ENCODE peak calls at places on chromosomes 6 and 20, in five cellular contexts. One of them, this sample, is unnamed.

GRCh38 chr20:37838769-37839431 is 64.0 kb upstream of the VSTM2L start:
- DNase-seq in stimulated activated CD4-positive, alpha-beta T cell treated with anti-CD3 and anti-CD28 coated beads, Interleukin-12 subunit alpha, Interleukin-12 subunit beta, amount 100 ng/mL, for 24 hours: no peak
- DNase-seq in chondrocyte: no peak
- DNase-seq in GOT3: no peak
- DNase-seq in GM12892: no peak
- DNase-seq in this sample: no peak

GRCh38 chr20:53381568-53382262 is 211.9 kb downstream of the ZNF217 start:
- DNase-seq in GM12892: no peak
- DNase-seq in GOT3: no peak
- DNase-seq in chondrocyte: no peak
- DNase-seq in stimulated activated CD4-positive, alpha-beta T cell treated with anti-CD3 and anti-CD28 coated beads, Interleukin-12 subunit alpha, Interleukin-12 subunit beta, amount 100 ng/mL, for 24 hours: no peak
- DNase-seq in this sample: no peak

GRCh38 chr6:6582111-6582510 is 6.4 kb upstream of the LY86 start:
- DNase-seq in stimulated activated CD4-positive, alpha-beta T cell treated with anti-CD3 and anti-CD28 coated beads, Interleukin-12 subunit alpha, Interleukin-12 subunit beta, amount 100 ng/mL, for 24 hours: no peak
- DNase-seq in GM12892: no peak
- DNase-seq in GOT3: no peak
- DNase-seq in chondrocyte: no peak
- DNase-seq in this sample: no peak

GRCh38 chr6:47859132-47859531 is 77.3 kb downstream of the OPN5 start:
- DNase-seq in GOT3: no peak
- DNase-seq in GM12892: no peak
- DNase-seq in stimulated activated CD4-positive, alpha-beta T cell treated with anti-CD3 and anti-CD28 coated beads, Interleukin-12 subunit alpha, Interleukin-12 subunit beta, amount 100 ng/mL, for 24 hours: no peak
- DNase-seq in chondrocyte: no peak
- DNase-seq in this sample: no peak

GRCh38 chr6:108559884-108560462 is 744 bp upstream of the FOXO3 start:
- DNase-seq in GOT3: no peak
- DNase-seq in GM12892: no peak
- DNase-seq in stimulated activated CD4-positive, alpha-beta T cell treated with anti-CD3 and anti-CD28 coated beads, Interleukin-12 subunit alpha, Interleukin-12 subunit beta, amount 100 ng/mL, for 24 hours: no peak
- DNase-seq in chondrocyte: no peak
- DNase-seq in this sample: no peak

GRCh38 chr6:16146527-16146955 is 17.7 kb downstream of the MYLIP start:
- DNase-seq in stimulated activated CD4-positive, alpha-beta T cell treated with anti-CD3 and anti-CD28 coated beads, Interleukin-12 subunit alpha, Interleukin-12 subunit beta, amount 100 ng/mL, for 24 hours: no peak
- DNase-seq in GM12892: no peak
- DNase-seq in GOT3: no peak
- DNase-seq in chondrocyte: no peak
- DNase-seq in this sample: no peak

GRCh38 chr6:37804676-37805075 is 14.9 kb upstream of the ZFAND3 start:
- DNase-seq in stimulated activated CD4-positive, alpha-beta T cell treated with anti-CD3 and anti-CD28 coated beads, Interleukin-12 subunit alpha, Interleukin-12 subunit beta, amount 100 ng/mL, for 24 hours: no peak
- DNase-seq in GM12892: no peak
- DNase-seq in GOT3: no peak
- DNase-seq in chondrocyte: no peak
- DNase-seq in this sample: no peak

GRCh38 chr6:49888742-49889431 is 22.6 kb upstream of the CRISP1 start:
- DNase-seq in chondrocyte: no peak
- DNase-seq in stimulated activated CD4-positive, alpha-beta T cell treated with anti-CD3 and anti-CD28 coated beads, Interleukin-12 subunit alpha, Interleukin-12 subunit beta, amount 100 ng/mL, for 24 hours: no peak
- DNase-seq in GOT3: no peak
- DNase-seq in GM12892: no peak
- DNase-seq in this sample: no peak

GRCh38 chr20:25136643-25137559 is 55.0 kb upstream of the VSX1 start:
- DNase-seq in chondrocyte: no peak
- DNase-seq in GOT3: peak
- DNase-seq in GM12892: no peak
- DNase-seq in stimulated activated CD4-positive, alpha-beta T cell treated with anti-CD3 and anti-CD28 coated beads, Interleukin-12 subunit alpha, Interleukin-12 subunit beta, amount 100 ng/mL, for 24 hours: no peak
- DNase-seq in this sample: no peak

GRCh38 chr20:18692453-18692852 is 104.6 kb downstream of the DTD1 start:
- DNase-seq in GM12892: no peak
- DNase-seq in GOT3: no peak
- DNase-seq in stimulated activated CD4-positive, alpha-beta T cell treated with anti-CD3 and anti-CD28 coated beads, Interleukin-12 subunit alpha, Interleukin-12 subunit beta, amount 100 ng/mL, for 24 hours: no peak
- DNase-seq in chondrocyte: no peak
- DNase-seq in this sample: no peak

GRCh38 chr6:42352856-42353564 is 98.7 kb downstream of the TRERF1 start:
- DNase-seq in chondrocyte: no peak
- DNase-seq in GOT3: no peak
- DNase-seq in stimulated activated CD4-positive, alpha-beta T cell treated with anti-CD3 and anti-CD28 coated beads, Interleukin-12 subunit alpha, Interleukin-12 subunit beta, amount 100 ng/mL, for 24 hours: no peak
- DNase-seq in GM12892: no peak
- DNase-seq in this sample: no peak

GRCh38 chr20:50019466-50020256 is 36.9 kb downstream of the SNAI1 start:
- DNase-seq in chondrocyte: no peak
- DNase-seq in GM12892: no peak
- DNase-seq in stimulated activated CD4-positive, alpha-beta T cell treated with anti-CD3 and anti-CD28 coated beads, Interleukin-12 subunit alpha, Interleukin-12 subunit beta, amount 100 ng/mL, for 24 hours: no peak
- DNase-seq in GOT3: no peak
- DNase-seq in this sample: no peak

GRCh38 chr6:46323312-46323965 is 152.7 kb upstream of the ENPP5 start:
- DNase-seq in stimulated activated CD4-positive, alpha-beta T cell treated with anti-CD3 and anti-CD28 coated beads, Interleukin-12 subunit alpha, Interleukin-12 subunit beta, amount 100 ng/mL, for 24 hours: no peak
- DNase-seq in GM12892: no peak
- DNase-seq in chondrocyte: no peak
- DNase-seq in GOT3: peak
- DNase-seq in this sample: no peak

GRCh38 chr6:123415844-123416468 is 220.8 kb downstream of the TRDN start:
- DNase-seq in GOT3: no peak
- DNase-seq in chondrocyte: no peak
- DNase-seq in stimulated activated CD4-positive, alpha-beta T cell treated with anti-CD3 and anti-CD28 coated beads, Interleukin-12 subunit alpha, Interleukin-12 subunit beta, amount 100 ng/mL, for 24 hours: no peak
- DNase-seq in GM12892: no peak
- DNase-seq in this sample: peak

GRCh38 chr6:3310051-3310448 is 51.3 kb downstream of the PSMG4 start:
- DNase-seq in chondrocyte: peak
- DNase-seq in GOT3: no peak
- DNase-seq in stimulated activated CD4-positive, alpha-beta T cell treated with anti-CD3 and anti-CD28 coated beads, Interleukin-12 subunit alpha, Interleukin-12 subunit beta, amount 100 ng/mL, for 24 hours: no peak
- DNase-seq in GM12892: no peak
- DNase-seq in this sample: no peak

GRCh38 chr20:32752021-32752457 is 8.8 kb upstream of the COMMD7 start:
- DNase-seq in GM12892: no peak
- DNase-seq in stimulated activated CD4-positive, alpha-beta T cell treated with anti-CD3 and anti-CD28 coated beads, Interleukin-12 subunit alpha, Interleukin-12 subunit beta, amount 100 ng/mL, for 24 hours: no peak
- DNase-seq in chondrocyte: no peak
- DNase-seq in GOT3: no peak
- DNase-seq in this sample: no peak

GRCh38 chr6:79504372-79504771 is 32.9 kb downstream of the LCA5 start:
- DNase-seq in stimulated activated CD4-positive, alpha-beta T cell treated with anti-CD3 and anti-CD28 coated beads, Interleukin-12 subunit alpha, Interleukin-12 subunit beta, amount 100 ng/mL, for 24 hours: no peak
- DNase-seq in GOT3: no peak
- DNase-seq in GM12892: no peak
- DNase-seq in chondrocyte: no peak
- DNase-seq in this sample: no peak

GRCh38 chr20:62979310-62979709 is 26.8 kb downstream of the SLC17A9 start:
- DNase-seq in GOT3: no peak
- DNase-seq in chondrocyte: no peak
- DNase-seq in stimulated activated CD4-positive, alpha-beta T cell treated with anti-CD3 and anti-CD28 coated beads, Interleukin-12 subunit alpha, Interleukin-12 subunit beta, amount 100 ng/mL, for 24 hours: no peak
- DNase-seq in GM12892: no peak
- DNase-seq in this sample: no peak

GRCh38 chr6:33313105-33313708 is 671 bp downstream of the TAPBP start:
- DNase-seq in stimulated activated CD4-positive, alpha-beta T cell treated with anti-CD3 and anti-CD28 coated beads, Interleukin-12 subunit alpha, Interleukin-12 subunit beta, amount 100 ng/mL, for 24 hours: no peak
- DNase-seq in chondrocyte: no peak
- DNase-seq in GM12892: peak
- DNase-seq in GOT3: no peak
- DNase-seq in this sample: no peak

GRCh38 chr20:44019638-44020335 is 105.1 kb downstream of the TOX2 start:
- DNase-seq in stimulated activated CD4-positive, alpha-beta T cell treated with anti-CD3 and anti-CD28 coated beads, Interleukin-12 subunit alpha, Interleukin-12 subunit beta, amount 100 ng/mL, for 24 hours: no peak
- DNase-seq in GM12892: no peak
- DNase-seq in GOT3: no peak
- DNase-seq in chondrocyte: no peak
- DNase-seq in this sample: no peak

GRCh38 chr20:31712564-31713311 is 9.9 kb downstream of the BCL2L1 start:
- DNase-seq in GM12892: no peak
- DNase-seq in stimulated activated CD4-positive, alpha-beta T cell treated with anti-CD3 and anti-CD28 coated beads, Interleukin-12 subunit alpha, Interleukin-12 subunit beta, amount 100 ng/mL, for 24 hours: no peak
- DNase-seq in GOT3: no peak
- DNase-seq in chondrocyte: no peak
- DNase-seq in this sample: no peak

GRCh38 chr20:63119451-63120285 is 96.3 kb downstream of the YTHDF1 start:
- DNase-seq in GM12892: no peak
- DNase-seq in chondrocyte: peak
- DNase-seq in stimulated activated CD4-positive, alpha-beta T cell treated with anti-CD3 and anti-CD28 coated beads, Interleukin-12 subunit alpha, Interleukin-12 subunit beta, amount 100 ng/mL, for 24 hours: no peak
- DNase-seq in GOT3: no peak
- DNase-seq in this sample: no peak

GRCh38 chr6:139533573-139534471 is 159.4 kb upstream of the CITED2 start:
- DNase-seq in stimulated activated CD4-positive, alpha-beta T cell treated with anti-CD3 and anti-CD28 coated beads, Interleukin-12 subunit alpha, Interleukin-12 subunit beta, amount 100 ng/mL, for 24 hours: no peak
- DNase-seq in chondrocyte: no peak
- DNase-seq in GOT3: no peak
- DNase-seq in GM12892: no peak
- DNase-seq in this sample: no peak

GRCh38 chr20:17439897-17440296 is 91.3 kb downstream of the BFSP1 start:
- DNase-seq in chondrocyte: no peak
- DNase-seq in GM12892: no peak
- DNase-seq in stimulated activated CD4-positive, alpha-beta T cell treated with anti-CD3 and anti-CD28 coated beads, Interleukin-12 subunit alpha, Interleukin-12 subunit beta, amount 100 ng/mL, for 24 hours: no peak
- DNase-seq in GOT3: no peak
- DNase-seq in this sample: no peak

GRCh38 chr20:51586005-51586440 is 43.5 kb upstream of the NFATC2 start:
- DNase-seq in GM12892: no peak
- DNase-seq in stimulated activated CD4-positive, alpha-beta T cell treated with anti-CD3 and anti-CD28 coated beads, Interleukin-12 subunit alpha, Interleukin-12 subunit beta, amount 100 ng/mL, for 24 hours: no peak
- DNase-seq in GOT3: peak
- DNase-seq in chondrocyte: no peak
- DNase-seq in this sample: no peak

GRCh38 chr6:2939315-2940009 is 31.9 kb downstream of the SERPINB6 start:
- DNase-seq in GOT3: no peak
- DNase-seq in chondrocyte: no peak
- DNase-seq in stimulated activated CD4-positive, alpha-beta T cell treated with anti-CD3 and anti-CD28 coated beads, Interleukin-12 subunit alpha, Interleukin-12 subunit beta, amount 100 ng/mL, for 24 hours: no peak
- DNase-seq in GM12892: no peak
- DNase-seq in this sample: no peak